ENCODE peak calls at places on chromosomes 2 and 18, in ten cellular contexts. S, J, U, Y, B, K, D, A, Z and M are unnamed samples.

GRCh38 chr2:134207589-134208209 is 46.2 kb upstream of the MGAT5 start:
- DNase-seq in Z (peak; percentile 67), J (peak; percentile 55), D (peak; percentile 52), A (peak; percentile 62), U (no peak), S (peak; percentile 42), K (no peak), B (no peak), Y (peak; percentile 69), M (peak; percentile 66)

GRCh38 chr2:1564506-1564905 is 151.2 kb downstream of the TPO start:
- DNase-seq in S (no peak), K (no peak), Y (no peak), A (no peak), B (no peak), U (no peak), Z (no peak), J (peak; percentile 55), D (no peak), M (no peak)

GRCh38 chr18:36264283-36264682 is 33.2 kb upstream of the FHOD3 start:
- DNase-seq in Y (no peak), S (no peak), Z (no peak), J (no peak), D (no peak), K (no peak), U (no peak), B (no peak), A (no peak), M (no peak)

GRCh38 chr2:18473241-18473841 is 87.1 kb downstream of the RDH14 start:
- DNase-seq in K (no peak), Y (no peak), D (no peak), U (no peak), A (no peak), B (no peak), Z (no peak), S (peak; percentile 96), J (peak; percentile 35), M (no peak)

GRCh38 chr18:33034941-33035340 is 262.1 kb upstream of the KLHL14 start:
- DNase-seq in J (no peak), K (no peak), Z (no peak), U (no peak), S (peak; percentile 0), Y (no peak), D (no peak), B (no peak), A (no peak), M (no peak)

GRCh38 chr2:184692137-184692734 is 93.9 kb downstream of the ZNF804A start:
- DNase-seq in K (no peak), Y (no peak), A (no peak), U (no peak), J (no peak), S (no peak), Z (no peak), B (no peak), D (no peak), M (no peak)

GRCh38 chr18:24000613-24001490 is 13.7 kb upstream of the TTC39C start:
- DNase-seq in Y (no peak), A (no peak), Z (no peak), U (no peak), J (no peak), D (no peak), K (no peak), S (no peak), B (no peak), M (no peak)

GRCh38 chr2:45681675-45682074 is 30.2 kb downstream of the PRKCE start:
- DNase-seq in J (no peak), K (peak; percentile 30), D (peak; percentile 32), Z (peak; percentile 58), B (no peak), S (peak; percentile 88), Y (peak; percentile 48), A (no peak), U (no peak), M (no peak)

GRCh38 chr2:68765739-68766377 is 31.2 kb downstream of the ARHGAP25 start:
- DNase-seq in D (no peak), J (no peak), B (no peak), K (no peak), U (no peak), Z (peak; percentile 57), S (peak; percentile 75), Y (no peak), A (no peak), M (no peak)

GRCh38 chr2:217113496-217113895 is 253.6 kb upstream of the TNP1 start:
- DNase-seq in U (no peak), J (no peak), K (no peak), Y (no peak), A (no peak), Z (no peak), S (no peak), B (no peak), D (no peak), M (no peak)

GRCh38 chr2:45993476-45993991 is 303.7 kb upstream of the EPAS1 start:
- DNase-seq in S (peak; percentile 89), J (peak; percentile 55), K (peak; percentile 42), D (peak; percentile 59), U (peak; percentile 23), Y (peak; percentile 94), Z (peak; percentile 71), B (no peak), A (peak; percentile 73), M (peak; percentile 65)

DNA sequence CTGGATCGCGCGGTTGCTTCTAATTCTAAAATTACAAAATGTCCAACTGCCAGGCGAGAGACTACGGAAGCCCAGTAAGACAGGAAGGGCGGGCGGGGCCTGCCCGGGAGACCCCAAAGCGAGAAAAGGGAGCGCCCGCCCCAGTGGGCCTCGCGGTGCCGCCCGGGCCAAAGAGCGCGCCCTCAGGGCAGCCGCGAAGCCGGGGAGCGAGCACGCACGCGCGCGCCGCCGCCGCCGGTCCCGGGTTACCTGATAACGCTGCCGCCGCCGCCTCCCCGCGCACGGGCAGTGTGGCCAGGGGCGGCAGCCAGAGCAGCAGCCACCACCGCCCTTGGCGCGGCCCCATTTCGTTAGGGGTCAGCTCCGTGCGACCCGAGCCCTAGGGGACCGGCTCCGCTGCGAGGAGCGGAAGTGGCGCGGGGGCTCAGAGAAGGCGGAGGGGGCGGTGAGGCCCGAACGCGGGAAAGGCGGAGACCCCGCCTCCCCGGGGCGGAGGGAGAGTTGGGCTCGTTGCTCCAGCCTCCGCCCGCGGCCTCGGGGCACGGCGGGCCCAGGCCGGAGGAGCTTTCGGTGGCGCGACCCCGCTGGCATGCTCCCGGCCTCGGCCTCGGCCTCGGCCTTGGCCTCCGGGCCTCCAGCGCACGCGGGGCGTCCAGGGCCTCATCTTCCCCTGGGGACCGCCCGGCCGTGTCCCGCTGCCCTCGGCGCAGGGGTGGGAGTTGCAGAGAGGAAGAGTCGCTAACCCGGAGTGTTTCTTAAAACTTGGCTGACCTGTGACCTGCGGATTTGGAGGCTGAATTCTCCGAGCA is at the start of gene NEMP2:
- DNase-seq in A (peak; percentile 89), J (peak; percentile 87), K (peak; percentile 69), Z (peak; percentile 84), Y (peak; percentile 86), S (peak; percentile 16), D (peak; percentile 74), B (peak; percentile 58), U (no peak), M (peak; percentile 92)
- TF ChIP-seq POLR2A in A (peak; percentile 85), J (no peak), K (peak; percentile 72), Z (peak; percentile 65), Y (peak; percentile 67), S (no peak), D (peak; percentile 71), B (peak; percentile 90), U (peak; percentile 94), M (peak; percentile 91)

DNA sequence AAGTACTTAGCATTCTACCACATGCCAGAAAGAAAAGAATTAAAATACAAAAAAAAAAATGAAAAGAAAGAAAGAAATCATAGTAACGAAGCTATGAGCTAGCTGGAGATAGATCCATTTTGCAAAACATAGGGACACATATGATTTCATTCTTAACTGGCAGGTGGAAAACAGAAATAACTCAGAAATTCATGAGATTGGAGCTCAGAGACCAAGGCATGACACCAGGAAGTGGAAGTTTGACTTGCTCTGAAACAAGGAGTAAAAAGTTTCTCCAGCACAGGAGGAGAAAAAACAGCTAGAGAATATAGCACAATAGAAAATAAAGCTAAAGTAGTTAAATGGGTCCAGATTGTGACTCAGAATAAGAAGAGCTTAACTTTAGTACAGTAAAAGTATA is 278.1 kb downstream of the ZEB2 start:
- DNase-seq in Y (no peak), D (no peak), J (no peak), S (no peak), B (no peak), A (no peak), U (no peak), K (no peak), Z (no peak), M (no peak)
- TF ChIP-seq POLR2A in Y (no peak), D (no peak), J (no peak), S (no peak), B (no peak), A (no peak), U (no peak), K (no peak), Z (no peak), M (no peak)

DNA sequence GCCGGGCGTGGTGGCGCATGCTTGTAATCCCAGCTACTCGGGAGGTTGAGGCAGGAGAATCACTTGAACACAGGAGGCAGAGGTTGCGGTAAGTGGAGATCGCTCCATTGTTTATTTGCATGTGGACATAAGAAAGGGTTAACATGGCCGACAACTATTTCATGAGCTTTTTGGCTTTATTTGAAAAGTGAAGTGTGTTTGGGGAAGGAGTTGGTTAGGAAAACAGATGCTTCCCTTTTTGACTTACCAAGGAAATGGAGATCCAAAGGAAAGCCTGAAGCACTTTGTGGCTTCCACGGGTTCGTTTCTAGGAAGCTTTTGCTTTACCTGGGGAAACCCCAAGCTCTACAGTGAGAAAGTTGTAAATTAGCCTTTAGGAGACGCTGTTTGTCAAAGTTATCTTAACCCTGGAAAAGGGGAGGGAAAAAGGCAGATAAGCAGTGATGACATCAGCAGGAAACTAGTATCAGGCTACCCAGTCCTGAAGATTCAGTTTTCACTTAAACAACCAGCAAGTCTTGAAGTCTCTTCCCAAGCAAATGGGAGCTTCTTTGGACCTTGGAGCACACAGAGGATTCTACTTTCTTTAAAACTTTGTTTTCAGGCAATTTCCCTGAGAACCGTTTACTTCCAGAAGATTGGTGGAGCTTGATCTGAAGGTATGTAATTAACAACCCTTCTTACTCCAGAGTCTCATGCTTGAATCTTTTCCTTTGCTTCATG is at the start of gene CASP10:
- DNase-seq in D (no peak), A (no peak), J (no peak), U (peak; percentile 77), Y (peak; percentile 89), Z (peak; percentile 62), S (peak; percentile 55), K (no peak), B (no peak), M (peak; percentile 91)
- TF ChIP-seq POLR2A in D (peak; percentile 36), A (peak; percentile 62), J (no peak), U (no peak), Y (no peak), Z (peak; percentile 43), S (no peak), K (no peak), B (no peak), M (peak; percentile 95)

DNA sequence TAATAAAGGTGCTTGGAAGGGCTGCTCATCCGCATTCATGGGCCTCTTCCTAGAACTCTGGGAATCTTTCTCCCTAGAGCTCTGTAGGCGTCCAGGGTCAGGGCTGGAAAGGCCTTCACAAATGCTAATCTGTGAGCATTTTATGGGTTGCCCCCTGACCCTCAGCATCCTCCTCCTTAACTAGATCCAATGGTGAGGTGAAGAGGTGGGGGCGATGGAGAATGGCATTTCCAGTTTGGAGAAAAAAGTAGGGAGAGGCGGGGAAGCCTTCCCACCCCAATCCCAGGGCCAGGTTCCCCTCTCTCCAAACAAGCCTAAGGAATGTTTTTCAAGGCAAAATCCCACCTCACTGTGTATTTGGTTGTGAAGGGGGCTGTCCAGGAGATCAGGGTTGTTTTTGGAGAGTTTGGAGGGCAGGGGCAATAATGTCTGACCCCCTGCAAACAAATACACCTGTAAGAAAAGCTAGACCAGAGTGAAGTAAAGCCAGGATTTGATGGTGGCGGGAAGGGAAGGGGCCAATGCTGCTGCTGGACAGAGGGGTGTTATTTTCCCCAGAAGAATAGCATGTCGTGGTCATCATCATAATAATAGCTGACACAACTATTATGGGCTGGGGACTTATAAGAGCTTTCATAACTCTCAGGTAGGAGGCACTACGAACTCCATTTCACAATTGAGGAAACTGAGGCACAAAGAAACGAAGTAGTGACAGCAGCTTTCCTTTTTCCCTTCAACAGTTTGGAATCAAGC is 1.4 kb upstream of the MYCN start:
- DNase-seq in Y (no peak), Z (no peak), D (no peak), A (no peak), J (no peak), S (no peak), K (no peak), U (no peak), B (no peak), M (no peak)
- TF ChIP-seq POLR2A in Y (no peak), Z (no peak), D (no peak), A (no peak), J (no peak), S (no peak), K (no peak), U (no peak), B (no peak), M (no peak)